ENCODE peak calls at places on chromosomes 3 and 15, in five cellular contexts. M is adrenal gland; V is esophagus squamous epithelium; X is CD4-positive, alpha-beta memory T cell; Z is transverse colon. A is an unnamed sample. For H3K4me1, the result is how much of the 10 kb centered on the place peaks cover.

GRCh38 chr15:68561146-68561545 is 17.6 kb upstream of the CORO2B start:
- DNase-seq in Z (no peak), M (peak), V (no peak), X (no peak), A (peak)

GRCh38 chr3:74344865-74345264 is 269.6 kb downstream of the CNTN3 start:
- DNase-seq in Z (no peak), V (no peak), M (no peak), X (no peak), A (no peak)

GRCh38 chr3:136708339-136708985 is 43.7 kb downstream of the STAG1 start:
- DNase-seq in X (no peak), M (no peak), Z (no peak), V (no peak), A (no peak)

GRCh38 chr3:184750684-184751083 is 38.8 kb upstream of the MAGEF1 start:
- DNase-seq in V (no peak), M (no peak), Z (no peak), X (no peak), A (no peak)

GRCh38 chr15:94674251-94674650 is 442.9 kb downstream of the MCTP2 start:
- DNase-seq in M (no peak), Z (no peak), X (no peak), V (no peak), A (no peak)

GRCh38 chr3:86838927-86839326 is 152.0 kb downstream of the VGLL3 start:
- DNase-seq in M (no peak), X (no peak), V (no peak), Z (no peak), A (no peak)

GRCh38 chr3:110526732-110527727 is 544.6 kb upstream of the NECTIN3 start:
- DNase-seq in Z (no peak), X (no peak), M (no peak), V (no peak), A (no peak)

GRCh38 chr3:128548011-128548410 is 55.0 kb upstream of the GATA2 start:
- DNase-seq in M (no peak), V (no peak), Z (no peak), X (no peak), A (no peak)

GRCh38 chr3:50242778-50243551 is 7.0 kb downstream of the GNAI2 start:
- DNase-seq in M (peak), V (peak), X (no peak), Z (peak), A (peak)

GRCh38 chr3:60610441-60611112 is 640.7 kb downstream of the FHIT start:
- DNase-seq in X (no peak), Z (peak), M (no peak), V (peak), A (peak)

GRCh38 chr3:107913671-107914070 is 177.2 kb downstream of the CD47 start:
- DNase-seq in V (no peak), Z (no peak), M (no peak), X (no peak), A (no peak)

GRCh38 chr15:26355671-26356070 is 417.2 kb downstream of the GABRB3 start:
- DNase-seq in V (no peak), X (no peak), Z (no peak), M (no peak), A (peak)

GRCh38 chr3:152389316-152389934 is 120.7 kb downstream of the MBNL1 start:
- DNase-seq in V (no peak), X (no peak), Z (no peak), M (no peak), A (no peak)

GRCh38 chr3:69166446-69166845 is 44.1 kb upstream of the LMOD3 start:
- DNase-seq in V (no peak), M (no peak), Z (no peak), X (no peak), A (no peak)

GRCh38 chr3:144273611-144274010 is 302.0 kb downstream of the DIPK2A start:
- DNase-seq in V (no peak), X (no peak), Z (no peak), M (no peak), A (no peak)

GRCh38 chr15:48647963-48648362 is 2.5 kb upstream of the FBN1 start:
- DNase-seq in Z (no peak), V (no peak), M (peak), X (no peak), A (no peak)

GRCh38 chr15:63764124-63764827 is 69.5 kb downstream of the HERC1 start:
- DNase-seq in V (no peak), Z (no peak), M (no peak), X (no peak), A (no peak)

GRCh38 chr3:107861904-107862303 is 228.9 kb downstream of the CD47 start:
- DNase-seq in V (no peak), M (no peak), X (no peak), Z (no peak), A (no peak)

GRCh38 chr3:94522488-94522887 is 459.6 kb downstream of the NSUN3 start:
- DNase-seq in M (no peak), V (no peak), X (no peak), Z (no peak), A (no peak)

GRCh38 chr15:37891754-37892368 is 42.6 kb upstream of the TMCO5A start:
- DNase-seq in Z (no peak), V (no peak), X (no peak), M (peak), A (no peak)

GRCh38 chr3:53478166-53478830 is 16.1 kb upstream of the CACNA1D start:
- DNase-seq in Z (peak), X (no peak), V (no peak), M (peak), A (no peak)

GRCh38 chr3:114365909-114366308 is 72.1 kb downstream of the TIGIT start:
- DNase-seq in V (no peak), M (no peak), X (no peak), Z (no peak), A (no peak)

GRCh38 chr3:56048946-56049345 is 419.3 kb downstream of the ERC2 start:
- DNase-seq in V (no peak), X (no peak), M (no peak), Z (no peak), A (no peak)

GRCh38 chr3:32872487-32873382 is 54.9 kb downstream of the TRIM71 start:
- DNase-seq in X (no peak), M (peak), Z (peak), V (no peak), A (no peak)

GRCh38 chr3:35664460-35664919 is 25.2 kb downstream of the ARPP21 start:
- DNase-seq in V (no peak), M (peak), X (no peak), Z (no peak), A (peak)

GRCh38 chr3:123349566-123350450 is 99.1 kb downstream of the ADCY5 start:
- DNase-seq in Z (no peak), X (no peak), M (peak), V (no peak), A (peak)

GRCh38 chr3:14519406-14519805 is 20.7 kb downstream of the GRIP2 start:
- DNase-seq in V (no peak), Z (no peak), X (no peak), M (no peak), A (no peak)

GRCh38 chr3:10551821-10552630 is 46.6 kb upstream of the ATP2B2 start:
- DNase-seq in X (peak), Z (peak), M (no peak), V (no peak), A (peak)

GRCh38 chr3:10088256-10088655 is 19.8 kb downstream of the FANCD2OS start:
- DNase-seq in V (no peak), Z (no peak), M (no peak), X (no peak), A (no peak)

GRCh38 chr3:193650585-193650984 is 57.6 kb downstream of the OPA1 start:
- DNase-seq in M (no peak), Z (no peak), X (no peak), V (no peak), A (no peak)

GRCh38 chr3:36480916-36481648 is 100.8 kb downstream of the STAC start:
- DNase-seq in Z (no peak), X (no peak), M (no peak), V (no peak), A (no peak)

GRCh38 chr3:145864336-145864735 is 296.6 kb downstream of the PLOD2 start:
- DNase-seq in Z (no peak), X (no peak), V (no peak), M (no peak), A (no peak)

GRCh38 chr15:39100106-39100505 is 480.8 kb upstream of the THBS1 start:
- DNase-seq in Z (no peak), V (no peak), X (no peak), M (no peak), A (no peak)

GRCh38 chr3:71724584-71725278 is 471 bp downstream of the EIF4E3 start:
- DNase-seq in X (peak), V (no peak), Z (peak), M (peak), A (peak)

GRCh38 chr15:41965441-41966413 is 6.6 kb downstream of the EHD4 start:
- DNase-seq in X (no peak), Z (peak), M (no peak), V (no peak), A (peak)

GRCh38 chr3:56974242-56974945 is 86.1 kb upstream of the SPATA12 start:
- DNase-seq in Z (no peak), X (no peak), M (no peak), V (no peak), A (no peak)

DNA sequence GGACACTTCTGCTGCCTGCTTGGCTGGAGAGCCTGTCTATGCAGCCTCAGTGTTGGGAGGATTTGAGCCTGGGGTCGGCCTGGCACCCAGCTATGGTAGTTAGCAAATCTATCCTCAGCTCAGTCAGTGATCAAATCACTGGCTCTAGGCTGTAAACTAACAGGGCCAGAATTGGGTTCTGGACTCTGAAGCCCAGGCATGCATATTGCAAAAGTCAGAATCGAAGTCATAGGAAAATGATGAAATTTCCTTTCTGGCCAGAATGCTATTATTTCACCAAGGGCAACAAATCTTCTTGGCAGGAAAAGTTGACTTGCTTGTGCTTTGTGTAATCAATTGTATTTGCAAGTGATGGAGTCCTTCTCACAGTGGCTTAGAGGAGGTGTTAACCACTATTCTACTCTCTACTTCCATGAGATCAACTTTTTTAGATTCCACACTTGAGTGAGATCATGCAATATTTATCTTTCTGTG is 482.6 kb upstream of the TPRG1 start:
- DNase-seq in X (no peak), M (no peak), Z (no peak), V (no peak), A (peak)
- H3K4me1 ChIP-seq in X (under half), M (under half), Z (under half), V (under half), A (under half)

GRCh38 chr3:186411089-186411488 is 49.1 kb upstream of the DGKG start:
- DNase-seq in M (no peak), V (no peak), X (no peak), Z (no peak), A (no peak)

GRCh38 chr3:186414735-186415419 is 52.8 kb upstream of the DGKG start:
- DNase-seq in X (no peak), Z (peak), M (peak), V (no peak), A (no peak)

GRCh38 chr3:186411994-186412393 is 50.0 kb upstream of the DGKG start:
- DNase-seq in X (no peak), V (no peak), Z (no peak), M (no peak), A (no peak)

GRCh38 chr3:186417791-186418190 is 55.8 kb upstream of the DGKG start:
- DNase-seq in X (no peak), M (no peak), Z (no peak), V (no peak), A (no peak)

GRCh38 chr3:186413615-186414415 is 51.8 kb upstream of the DGKG start:
- DNase-seq in V (no peak), Z (peak), X (no peak), M (peak), A (peak)
- H3K27ac ChIP-seq in V (peak), Z (peak), X (no peak), M (peak), A (peak)

DNA sequence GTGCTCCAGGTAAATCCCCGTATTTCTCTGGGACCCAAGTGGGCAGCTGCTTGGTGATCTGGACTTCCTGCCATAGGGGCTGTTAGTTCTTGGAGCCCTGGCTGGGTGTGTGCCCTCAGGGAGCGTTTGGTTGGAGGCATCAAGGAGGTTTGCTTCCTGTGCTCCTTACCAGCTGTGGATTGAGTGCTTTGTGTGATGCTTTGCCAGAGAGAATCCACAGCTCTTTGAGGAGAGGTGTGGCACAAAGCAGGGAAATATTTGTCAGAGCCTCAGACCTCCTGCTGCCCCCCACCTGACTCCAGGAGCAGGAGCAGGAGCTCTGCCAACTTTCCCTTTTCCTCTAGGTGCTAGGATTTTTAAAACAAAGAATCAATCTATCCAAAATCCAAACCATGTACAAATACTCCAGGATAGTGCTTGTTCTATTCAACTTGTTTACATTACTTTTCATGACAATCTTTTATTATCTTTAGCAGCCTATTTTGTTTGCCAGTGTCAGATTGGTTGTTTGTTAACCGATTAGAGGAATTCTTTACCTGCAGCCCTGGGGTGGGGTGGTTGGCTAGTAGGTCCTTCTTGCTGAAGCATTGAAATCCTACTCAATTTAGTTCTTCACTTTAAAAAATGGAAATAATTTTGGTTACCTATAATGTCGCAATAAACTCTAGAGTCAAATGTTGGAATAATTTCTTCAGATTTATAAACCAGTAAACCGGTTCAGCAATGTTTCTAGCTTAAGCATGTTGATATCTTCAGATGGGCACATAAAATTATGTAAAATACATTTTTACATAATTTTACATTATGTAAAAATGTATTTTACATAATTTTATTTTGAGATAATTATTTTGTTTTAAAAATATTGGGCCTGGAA is 2.5 kb downstream of the CTDSPL start:
- DNase-seq in V (no peak), M (no peak), X (no peak), Z (no peak), A (no peak)
- H3K4me3 ChIP-seq in V (peak), M (no peak), X (no peak), Z (no peak), A (no peak)

GRCh38 chr15:78056714-78057269 is 20.7 kb downstream of the TBC1D2B start:
- DNase-seq in V (no peak), Z (no peak), X (no peak), M (no peak), A (no peak)

GRCh38 chr15:78059110-78059839 is 18.2 kb downstream of the TBC1D2B start:
- DNase-seq in V (no peak), X (no peak), M (peak), Z (no peak), A (no peak)

GRCh38 chr15:78057803-78058202 is 19.7 kb downstream of the TBC1D2B start:
- DNase-seq in X (no peak), M (no peak), V (no peak), Z (no peak), A (no peak)

GRCh38 chr15:78060232-78060631 is 17.3 kb downstream of the TBC1D2B start:
- DNase-seq in X (no peak), Z (no peak), V (no peak), M (no peak), A (no peak)

GRCh38 chr15:78058401-78058935 is 19.0 kb downstream of the TBC1D2B start:
- DNase-seq in Z (no peak), X (no peak), M (no peak), V (no peak), A (no peak)
- H3K4me1 ChIP-seq in Z (under half), X (half or more), M (half or more), V (half or more), A (under half)

GRCh38 chr15:80588801-80589200 is 106.3 kb upstream of the ABHD17C start:
- DNase-seq in X (no peak), Z (no peak), V (no peak), M (no peak), A (no peak)
- H3K27ac ChIP-seq in X (no peak), Z (no peak), V (no peak), M (no peak), A (no peak)

GRCh38 chr15:61063875-61064320 is 165.2 kb downstream of the RORA start:
- DNase-seq in M (no peak), X (no peak), V (no peak), Z (peak), A (no peak)

GRCh38 chr15:61070111-61070901 is 158.8 kb downstream of the RORA start:
- DNase-seq in Z (no peak), V (no peak), M (no peak), X (no peak), A (no peak)

GRCh38 chr15:61064653-61065052 is 164.4 kb downstream of the RORA start:
- DNase-seq in M (no peak), X (no peak), V (no peak), Z (no peak), A (no peak)

GRCh38 chr15:61069369-61070075 is 159.6 kb downstream of the RORA start:
- DNase-seq in V (no peak), M (no peak), Z (no peak), X (no peak), A (no peak)
- H3K4me3 ChIP-seq in V (no peak), M (no peak), Z (no peak), X (no peak), A (no peak)

GRCh38 chr3:171351676-171352075 is 108.5 kb downstream of the TNIK start:
- DNase-seq in V (no peak), Z (no peak), M (no peak), X (no peak), A (no peak)
- H3K4me1 ChIP-seq in V (under half), Z (under half), M (under half), X (half or more), A (under half)

A was measured in right cardiac atrium.